ENCODE peak calls at places on chromosomes 12 and 14, in ten cellular contexts. V is OCI-LY7, K is uterus, W is transverse colon, D is heart left ventricle, O is neuronal stem cell, T is Karpas-422, G is mesendoderm, P is adipocyte, L is ovary. N is an unnamed sample.

GRCh38 chr14:101374373-101375338 is 186.6 kb upstream of the DIO3 start:
- DNase-seq in K (no peak), L (no peak), G (no peak), P (no peak), O (no peak), V (no peak), D (no peak), W (no peak), T (no peak), N (no peak)

GRCh38 chr12:131471946-131472732 is 238.8 kb upstream of the SFSWAP start:
- DNase-seq in D (peak; percentile 58), P (no peak), T (no peak), K (no peak), L (no peak), W (no peak), O (no peak), V (no peak), G (no peak), N (no peak)

GRCh38 chr14:92153581-92153980 is 31.8 kb downstream of the CPSF2 start:
- DNase-seq in K (no peak), P (no peak), G (no peak), L (no peak), V (no peak), T (no peak), O (no peak), D (no peak), W (no peak), N (no peak)

GRCh38 chr12:34291426-34291901 is 269.2 kb downstream of the ALG10 start:
- DNase-seq in L (peak; percentile 6), K (no peak), D (peak; percentile 20), O (no peak), W (peak; percentile 4), G (no peak), P (no peak), T (no peak), V (no peak), N (peak; percentile 17)

GRCh38 chr12:131350943-131351318 is 360.0 kb upstream of the SFSWAP start:
- DNase-seq in T (no peak), V (no peak), P (no peak), K (no peak), O (no peak), G (no peak), D (no peak), W (no peak), L (no peak), N (no peak)

GRCh38 chr14:77037338-77037782 is 8.9 kb upstream of the IRF2BPL start:
- DNase-seq in L (no peak), V (no peak), W (no peak), P (peak; percentile 19), T (no peak), G (no peak), D (no peak), K (no peak), O (no peak), N (no peak)

GRCh38 chr14:62711351-62712023 is 333.8 kb downstream of the KCNH5 start:
- DNase-seq in L (no peak), O (no peak), D (no peak), G (no peak), W (no peak), T (no peak), P (no peak), V (no peak), K (no peak), N (no peak)

GRCh38 chr14:58098507-58098906 is 53.5 kb downstream of the ARMH4 start:
- DNase-seq in W (peak; percentile 10), P (no peak), V (no peak), D (no peak), O (no peak), L (no peak), G (peak; percentile 71), K (peak; percentile 41), T (no peak), N (no peak)

GRCh38 chr12:129887047-129887568 is 16.7 kb downstream of the TMEM132D start:
- DNase-seq in P (peak; percentile 56), L (no peak), O (no peak), G (peak; percentile 30), W (no peak), T (no peak), D (no peak), K (no peak), V (no peak), N (no peak)

GRCh38 chr14:60665178-60665555 is 15.9 kb upstream of the SIX1 start:
- DNase-seq in P (no peak), V (no peak), W (no peak), T (no peak), G (no peak), K (no peak), O (no peak), L (no peak), D (no peak), N (no peak)

GRCh38 chr12:94429191-94429590 is 30.5 kb downstream of the CEP83 start:
- DNase-seq in T (no peak), P (no peak), K (no peak), V (no peak), L (no peak), O (no peak), W (no peak), D (no peak), G (peak; percentile 55), N (peak; percentile 34)

GRCh38 chr12:132622437-132623071 is 4.0 kb downstream of the P2RX2 start:
- DNase-seq in K (peak; percentile 78), D (no peak), O (no peak), L (peak; percentile 63), P (peak; percentile 70), G (peak; percentile 35), T (peak; percentile 52), W (no peak), V (peak; percentile 39), N (peak; percentile 47)

GRCh38 chr14:71523630-71524320 is 408.5 kb upstream of the RGS6 start:
- DNase-seq in D (no peak), W (no peak), K (no peak), G (no peak), L (no peak), O (no peak), V (no peak), T (no peak), P (peak; percentile 70), N (no peak)

GRCh38 chr14:64234877-64235651 is 59.1 kb downstream of the ESR2 start:
- DNase-seq in G (no peak), V (peak; percentile 79), T (peak; percentile 96), O (no peak), L (peak; percentile 68), D (no peak), P (no peak), K (no peak), W (peak; percentile 37), N (no peak)

GRCh38 chr14:91977909-91978308 is 30.4 kb upstream of the FBLN5 start:
- DNase-seq in V (no peak), T (no peak), P (no peak), K (no peak), W (no peak), G (no peak), D (no peak), L (no peak), O (no peak), N (no peak)

GRCh38 chr14:31752867-31753661 is 191.9 kb downstream of the NUBPL start:
- DNase-seq in V (no peak), T (no peak), W (no peak), L (no peak), K (no peak), G (no peak), O (no peak), P (no peak), D (peak; percentile 51), N (no peak)

GRCh38 chr12:71159260-71159659 is 1.5 kb upstream of the TSPAN8 start:
- DNase-seq in D (no peak), V (no peak), L (no peak), K (no peak), O (no peak), G (no peak), T (no peak), P (no peak), W (no peak), N (no peak)
- H3K4me1 ChIP-seq in D (no peaks in the 10 kb centered on the region), V (no peaks in the 10 kb centered on the region), L (peaks cover 2% of the 10 kb centered on the region), K (no peaks in the 10 kb centered on the region), O (no peaks in the 10 kb centered on the region), G (no peaks in the 10 kb centered on the region), T (no peaks in the 10 kb centered on the region), P (peaks cover 31% of the 10 kb centered on the region), W (peaks cover 54% of the 10 kb centered on the region), N (peaks cover 16% of the 10 kb centered on the region)

GRCh38 chr12:41903014-41903702 is 241.5 kb downstream of the GXYLT1 start:
- DNase-seq in L (no peak), P (no peak), W (no peak), V (no peak), G (no peak), O (no peak), D (no peak), K (no peak), T (no peak), N (no peak)
- H3K4me3 ChIP-seq in L (no peak overlapping the region), P (no peak overlapping the region), W (no peak overlapping the region), V (no peak overlapping the region), G (no peak overlapping the region), O (no peak overlapping the region), D (no peak overlapping the region), K (no peak overlapping the region), T (no peak overlapping the region), N (no peak overlapping the region)

DNA sequence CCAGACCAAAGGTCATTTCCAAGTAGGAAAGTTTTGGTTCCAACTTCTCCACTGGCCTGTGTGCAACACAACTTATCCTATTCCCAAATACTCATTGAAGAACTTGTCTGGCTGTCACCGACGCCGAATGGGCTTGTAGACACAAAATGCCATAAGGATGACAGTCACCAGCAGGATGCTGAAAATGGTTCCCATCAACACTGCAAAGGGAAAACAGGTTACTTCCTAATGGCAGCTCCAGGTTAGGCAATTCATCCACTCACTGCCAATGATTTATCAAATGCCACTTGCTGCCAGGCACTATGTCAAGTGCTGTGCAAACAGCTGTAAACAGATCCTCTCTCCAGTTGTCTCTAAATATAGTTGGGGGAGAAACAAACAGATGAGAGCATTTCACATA is 6.1 kb downstream of the C12orf76 start:
- DNase-seq in D (no peak), K (no peak), V (no peak), P (no peak), T (no peak), L (no peak), W (no peak), O (no peak), G (no peak), N (peak; percentile 25)
- H3K36me3 ChIP-seq in D (peaks cover 44% of the 10 kb centered on the region), K (no peaks in the 10 kb centered on the region), V (peaks cover 56% of the 10 kb centered on the region), P (peaks cover 27% of the 10 kb centered on the region), T (peaks cover 19% of the 10 kb centered on the region), L (no peaks in the 10 kb centered on the region), W (no peaks in the 10 kb centered on the region), O (peaks cover 10% of the 10 kb centered on the region), G (peaks cover 6% of the 10 kb centered on the region), N (peaks cover 3% of the 10 kb centered on the region)

GRCh38 chr12:105234197-105234596 is 1.8 kb downstream of the APPL2 start:
- DNase-seq in V (peak; percentile 10), L (no peak), G (no peak), D (no peak), O (no peak), P (no peak), W (no peak), K (no peak), T (no peak), N (no peak)
- H3K4me1 ChIP-seq in V (peaks cover 26% of the 10 kb centered on the region), L (peaks cover 14% of the 10 kb centered on the region), G (no peaks in the 10 kb centered on the region), D (peaks cover 29% of the 10 kb centered on the region), O (peaks cover 24% of the 10 kb centered on the region), P (peaks cover 57% of the 10 kb centered on the region), W (peaks cover 74% of the 10 kb centered on the region), K (peaks cover 31% of the 10 kb centered on the region), T (peaks cover 33% of the 10 kb centered on the region), N (peaks cover 48% of the 10 kb centered on the region)

GRCh38 chr14:37901978-37902377 is 305.7 kb upstream of the SSTR1 start:
- DNase-seq in O (no peak), K (no peak), L (no peak), T (no peak), G (peak; percentile 12), V (no peak), D (peak; percentile 67), P (peak; percentile 45), W (no peak), N (peak; percentile 47)
- H3K4me3 ChIP-seq in O (no peak overlapping the region), K (no peak overlapping the region), L (no peak overlapping the region), T (no peak overlapping the region), G (no peak overlapping the region), V (no peak overlapping the region), D (no peak overlapping the region), P (peak overlapping the region; percentile 20), W (no peak overlapping the region), N (peak overlapping the region; percentile 9)